ENCODE peak calls at places on chromosomes 11 and 22, in five cellular contexts. H is adrenal gland, X is tibial artery, O is neuronal stem cell, U is choroid plexus epithelial cell. D is an unnamed sample.

GRCh38 chr11:26127336-26127735 is 204.6 kb upstream of the ANO3 start:
- DNase-seq in H (no peak), X (no peak), O (no peak), U (no peak), D (no peak)

GRCh38 chr11:22787565-22788162 is 41.9 kb downstream of the SVIP start:
- DNase-seq in H (no peak), X (no peak), O (peak), U (peak), D (no peak)

GRCh38 chr22:44328762-44329161 is 16.0 kb upstream of the SHISAL1 start:
- DNase-seq in H (no peak), X (no peak), O (no peak), U (no peak), D (no peak)

GRCh38 chr11:88312665-88313064 is 24.9 kb downstream of the CTSC start:
- DNase-seq in H (no peak), X (no peak), O (no peak), U (peak), D (no peak)

GRCh38 chr11:33832676-33833075 is 58.4 kb upstream of the FBXO3 start:
- DNase-seq in H (no peak), X (no peak), O (no peak), U (no peak), D (no peak)

GRCh38 chr11:23903044-23903704 is 593.7 kb upstream of the LUZP2 start:
- DNase-seq in H (no peak), X (no peak), O (no peak), U (peak), D (peak)

GRCh38 chr11:61587951-61588695 is 7.2 kb upstream of the SYT7 start:
- DNase-seq in H (no peak), X (no peak), O (peak), U (no peak), D (no peak)

GRCh38 chr22:50085211-50085999 is at the start of gene MLC1:
- DNase-seq in H (no peak), X (no peak), O (no peak), U (no peak), D (no peak)

GRCh38 chr22:30822216-30823014 is 127.7 kb downstream of the OSBP2 start:
- DNase-seq in H (no peak), X (no peak), O (no peak), U (no peak), D (no peak)
- H3K4me3 ChIP-seq in H (peak), X (peak), O (peak), U (peak), D (peak)

GRCh38 chr11:8809605-8810272 is 101.2 kb upstream of the AKIP1 start:
- DNase-seq in H (no peak), X (no peak), O (no peak), U (no peak), D (no peak)
- H3K4me3 ChIP-seq in H (peak), X (peak), O (peak), U (peak), D (peak)

GRCh38 chr11:70364745-70365535 is 33.4 kb upstream of the CTTN start:
- DNase-seq in H (no peak), X (no peak), O (no peak), U (peak), D (no peak)
- H3K4me3 ChIP-seq in H (no peak), X (no peak), O (no peak), U (no peak), D (no peak)

GRCh38 chr22:37362618-37363017 is 64.7 kb downstream of the ELFN2 start:
- DNase-seq in H (no peak), X (no peak), O (no peak), U (no peak), D (no peak)
- H3K4me3 ChIP-seq in H (no peak), X (no peak), O (no peak), U (no peak), D (no peak)